ENCODE peak calls at places on chromosomes 11 and 22, in five cellular contexts. N is transverse colon, H is A549, K is heart left ventricle, A is right lobe of liver. Q is an unnamed sample.

GRCh38 chr11:130837194-130837593 is 79.1 kb downstream of the SNX19 start:
- DNase-seq in K (no peak), N (no peak), H (no peak), A (no peak), Q (no peak)

GRCh38 chr22:39997939-39998726 is 3.4 kb downstream of the FAM83F start:
- DNase-seq in K (no peak), N (peak), A (peak), H (peak), Q (peak)

GRCh38 chr11:65440831-65441499 is 18.4 kb downstream of the NEAT1 start:
- DNase-seq in H (peak), K (peak), A (peak), N (no peak), Q (no peak)

GRCh38 chr11:60970890-60971289 is 590 bp upstream of the CD6 start:
- DNase-seq in A (no peak), H (no peak), K (no peak), N (no peak), Q (no peak)

GRCh38 chr11:87917111-87917510 is 258.1 kb downstream of the RAB38 start:
- DNase-seq in K (no peak), A (no peak), N (no peak), H (no peak), Q (no peak)

GRCh38 chr11:28674432-28675076 is 566.4 kb downstream of the METTL15 start:
- DNase-seq in N (no peak), H (peak), A (no peak), K (no peak), Q (no peak)

GRCh38 chr22:29093980-29094379 is 21.1 kb downstream of the KREMEN1 start:
- DNase-seq in N (no peak), A (no peak), H (no peak), K (no peak), Q (no peak)

GRCh38 chr11:65078151-65078550 is 5.7 kb downstream of the CDCA5 start:
- DNase-seq in N (peak), H (peak), A (peak), K (no peak), Q (peak)

GRCh38 chr22:47564158-47564450 is 801.7 kb downstream of the TBC1D22A start:
- DNase-seq in H (no peak), K (no peak), N (no peak), A (no peak), Q (no peak)

GRCh38 chr11:93498099-93499040 is 44.8 kb downstream of the SMCO4 start:
- DNase-seq in N (no peak), K (no peak), A (no peak), H (peak), Q (no peak)

GRCh38 chr11:94302806-94303205 is 1.6 kb upstream of the IZUMO1R start:
- DNase-seq in H (no peak), K (no peak), A (no peak), N (no peak), Q (no peak)

GRCh38 chr11:73404048-73404447 is 27.8 kb downstream of the RELT start:
- DNase-seq in A (no peak), N (peak), H (peak), K (peak), Q (peak)

GRCh38 chr22:48895341-48895740 is 932.3 kb downstream of the BRD1 start:
- DNase-seq in N (no peak), A (no peak), H (no peak), K (no peak), Q (no peak)

GRCh38 chr22:37070744-37071143 is 19.2 kb downstream of the KCTD17 start:
- DNase-seq in K (no peak), H (no peak), A (no peak), N (no peak), Q (no peak)

GRCh38 chr11:126917531-126918204 is 82.9 kb downstream of the KIRREL3 start:
- DNase-seq in N (no peak), A (no peak), H (peak), K (no peak), Q (no peak)

GRCh38 chr11:131349368-131350086 is 20.9 kb upstream of the NTM start:
- DNase-seq in A (no peak), N (no peak), H (no peak), K (no peak), Q (no peak)

GRCh38 chr11:116449522-116449921 is 323.3 kb downstream of the BUD13 start:
- DNase-seq in K (no peak), A (no peak), N (no peak), H (no peak), Q (no peak)

GRCh38 chr11:10438451-10438850 is 16.6 kb upstream of the AMPD3 start:
- DNase-seq in N (no peak), H (no peak), K (no peak), A (no peak), Q (no peak)

GRCh38 chr11:40140560-40140959 is 1318.9 kb downstream of the LRRC4C start:
- DNase-seq in H (no peak), K (no peak), N (no peak), A (no peak), Q (no peak)

GRCh38 chr22:19811811-19812771 is 42.6 kb downstream of the GNB1L start:
- DNase-seq in A (peak), K (no peak), N (no peak), H (no peak), Q (no peak)

GRCh38 chr11:70505761-70506657 is 107.7 kb downstream of the CTTN start:
- DNase-seq in K (no peak), N (no peak), A (peak), H (no peak), Q (no peak)

GRCh38 chr22:24207264-24208011 is 26.2 kb downstream of the SUSD2 start:
- DNase-seq in K (no peak), N (no peak), H (no peak), A (no peak), Q (no peak)

GRCh38 chr11:111427471-111427912 is 48.4 kb upstream of the POU2AF1 start:
- DNase-seq in H (no peak), A (no peak), N (no peak), K (no peak), Q (no peak)

GRCh38 chr11:2839395-2839941 is 46.1 kb downstream of the CDKN1C start:
- DNase-seq in H (no peak), A (no peak), N (no peak), K (peak), Q (no peak)

GRCh38 chr11:65316311-65316978 is 1.8 kb downstream of the CDC42EP2 start:
- DNase-seq in K (peak), N (peak), H (peak), A (no peak), Q (no peak)

GRCh38 chr11:16897460-16898061 is 116.7 kb downstream of the PLEKHA7 start:
- DNase-seq in H (no peak), K (no peak), N (no peak), A (no peak), Q (no peak)

GRCh38 chr11:132114185-132114584 is 743.8 kb downstream of the NTM start:
- DNase-seq in H (peak), A (peak), N (peak), K (no peak), Q (peak)

GRCh38 chr11:128231845-128232410 is 355.4 kb downstream of the ETS1 start:
- DNase-seq in N (no peak), K (no peak), H (no peak), A (no peak), Q (no peak)

GRCh38 chr22:45868586-45869443 is 108.1 kb downstream of the WNT7B start:
- DNase-seq in K (no peak), H (no peak), A (no peak), N (no peak), Q (no peak)

GRCh38 chr11:86447763-86448480 is 73.2 kb downstream of the CCDC81 start:
- DNase-seq in A (no peak), K (no peak), N (no peak), H (no peak), Q (no peak)

GRCh38 chr22:33652596-33652995 is 267.7 kb downstream of the LARGE1 start:
- DNase-seq in A (no peak), K (no peak), H (peak), N (no peak), Q (no peak)

GRCh38 chr22:50525104-50525958 is at the start of gene SCO2:
- DNase-seq in N (peak), H (peak), K (peak), A (peak), Q (peak)

GRCh38 chr11:38718659-38719058 is 2120.6 kb upstream of the RAG2 start:
- DNase-seq in A (no peak), N (no peak), K (no peak), H (no peak), Q (no peak)

GRCh38 chr22:49789289-49790141 is 38.2 kb downstream of the BRD1 start:
- DNase-seq in H (no peak), N (peak), K (peak), A (no peak), Q (no peak)

GRCh38 chr22:24400726-24401596 is 26.4 kb upstream of the ADORA2A start:
- DNase-seq in K (no peak), A (no peak), H (no peak), N (no peak), Q (no peak)

GRCh38 chr22:50544078-50544745 is 1.5 kb upstream of the KLHDC7B start:
- DNase-seq in N (peak), H (peak), A (peak), K (peak), Q (peak)

GRCh38 chr22:46090051-46090591 is 60.2 kb upstream of the PPARA start:
- DNase-seq in H (no peak), N (peak), A (peak), K (no peak), Q (peak)

DNA sequence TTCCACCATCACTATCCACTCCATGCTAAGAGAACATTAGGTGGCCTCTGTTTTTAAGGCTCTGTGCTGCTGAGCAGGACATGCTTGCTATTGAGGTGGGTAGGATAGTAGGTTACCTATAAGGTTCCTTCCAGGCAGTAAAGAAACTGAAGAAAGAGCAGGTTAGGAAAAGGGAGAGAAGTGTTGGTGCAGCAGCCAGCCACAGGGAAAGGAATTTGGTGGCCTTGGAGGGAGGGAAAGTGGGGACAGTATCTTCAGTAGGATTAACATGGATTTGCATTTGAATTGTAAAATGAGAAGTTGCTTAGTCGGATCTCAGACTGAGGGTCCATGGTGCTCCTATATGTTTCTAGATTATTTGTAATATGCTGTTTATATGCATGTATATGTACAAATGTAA is 49.2 kb upstream of the OLFML1 start:
- DNase-seq in H (no peak), A (no peak), N (no peak), K (no peak), Q (no peak)
- H3K27ac ChIP-seq in H (no peak), A (no peak), N (no peak), K (no peak), Q (no peak)

DNA sequence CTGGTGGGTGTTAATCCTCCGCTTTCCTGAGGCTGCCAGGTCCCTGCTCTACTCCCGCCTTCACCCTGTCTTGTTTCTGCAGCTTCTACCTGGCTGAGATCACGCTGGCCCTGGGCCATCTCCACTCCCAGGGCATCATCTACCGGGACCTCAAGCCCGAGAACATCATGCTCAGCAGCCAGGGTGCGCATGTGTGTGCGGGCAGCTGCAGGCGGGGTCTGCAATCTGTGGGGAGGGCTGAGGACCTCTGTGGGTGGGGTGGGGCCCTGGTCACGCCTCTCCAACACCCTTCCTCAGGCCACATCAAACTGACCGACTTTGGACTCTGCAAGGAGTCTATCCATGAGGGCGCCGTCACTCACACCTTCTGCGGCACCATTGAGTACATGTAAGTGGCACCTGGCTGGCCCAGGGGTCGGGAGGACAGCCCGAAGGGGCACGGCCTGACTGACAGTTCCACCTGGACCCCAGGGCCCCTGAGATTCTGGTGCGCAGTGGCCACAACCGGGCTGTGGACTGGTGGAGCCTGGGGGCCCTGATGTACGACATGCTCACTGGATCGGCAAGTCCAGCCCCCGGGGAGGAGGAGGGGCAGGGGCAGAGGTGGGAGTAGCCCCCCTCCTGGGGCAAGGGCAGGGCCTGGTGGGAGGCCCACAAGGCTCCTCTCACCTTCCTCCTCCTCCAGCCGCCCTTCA is 4.5 kb downstream of the RPS6KB2 start:
- DNase-seq in N (no peak), H (no peak), K (no peak), A (no peak), Q (no peak)
- TF ChIP-seq POLR2A in N (no peak), H (no peak), K (no peak), A (no peak), Q (no peak)

GRCh38 chr11:77547863-77548551 is 41.7 kb upstream of the AQP11 start:
- DNase-seq in K (peak), N (peak), A (no peak), H (peak), Q (peak)
- H3K27ac ChIP-seq in K (no peak), N (no peak), A (no peak), H (no peak), Q (no peak)

GRCh38 chr11:774873-775592 is 2.3 kb downstream of the GATD1 start:
- DNase-seq in N (no peak), H (no peak), A (no peak), K (no peak), Q (no peak)

GRCh38 chr11:773830-774229 is 3.5 kb downstream of the GATD1 start:
- DNase-seq in H (no peak), K (no peak), A (no peak), N (no peak), Q (no peak)

GRCh38 chr11:772429-773390 is 4.6 kb downstream of the GATD1 start:
- DNase-seq in N (no peak), A (no peak), H (no peak), K (no peak), Q (peak)

GRCh38 chr11:771617-772204 is 5.6 kb downstream of the GATD1 start:
- DNase-seq in H (no peak), N (no peak), K (no peak), A (no peak), Q (no peak)

GRCh38 chr11:773425-773824 is 3.9 kb downstream of the GATD1 start:
- DNase-seq in H (no peak), N (no peak), A (no peak), K (no peak), Q (no peak)
- TF ChIP-seq POLR2A in H (no peak), N (no peak), A (no peak), K (no peak), Q (no peak)

DNA sequence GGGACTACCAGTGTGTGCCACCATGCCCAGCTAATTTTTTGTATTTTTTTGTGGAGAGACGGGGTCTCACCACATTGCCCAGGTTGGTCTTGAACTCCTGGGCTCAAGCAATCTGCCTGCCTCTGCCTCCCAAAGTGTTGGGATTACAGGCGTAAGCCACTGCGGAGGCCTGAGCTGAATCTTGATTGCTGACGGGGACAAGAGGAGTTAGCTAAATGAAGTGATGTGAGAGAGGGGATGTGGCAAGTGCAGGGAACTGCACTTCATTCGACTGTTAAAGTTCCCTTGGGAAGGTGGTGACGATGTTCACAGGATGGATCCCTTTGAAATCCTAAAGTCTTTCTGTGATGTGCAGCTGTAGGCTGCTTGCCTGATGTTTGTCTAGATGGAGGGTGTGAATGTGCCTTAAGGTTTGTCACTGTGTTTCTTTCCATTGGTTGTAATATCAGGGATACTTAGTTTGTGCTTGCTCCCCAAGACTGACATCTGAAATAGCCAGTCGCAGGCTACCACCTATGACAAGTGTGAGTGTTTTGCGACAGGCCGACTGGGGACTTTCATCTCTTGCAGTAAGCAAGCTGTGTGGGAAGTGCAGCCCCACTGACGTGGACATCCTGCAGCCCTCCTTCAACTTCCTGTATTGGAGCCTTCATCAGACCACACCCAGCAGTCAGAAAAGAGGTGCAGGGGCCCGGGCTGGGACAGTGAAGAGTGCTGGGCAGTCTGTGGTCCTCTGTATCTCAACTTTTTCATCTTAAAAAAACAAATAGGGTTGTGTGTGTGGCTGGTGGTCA is 19.6 kb upstream of the CCDC134 start:
- DNase-seq in K (peak), H (no peak), A (peak), N (peak), Q (peak)
- H3K27ac ChIP-seq in K (no peak), H (no peak), A (no peak), N (peak), Q (no peak)

DNA sequence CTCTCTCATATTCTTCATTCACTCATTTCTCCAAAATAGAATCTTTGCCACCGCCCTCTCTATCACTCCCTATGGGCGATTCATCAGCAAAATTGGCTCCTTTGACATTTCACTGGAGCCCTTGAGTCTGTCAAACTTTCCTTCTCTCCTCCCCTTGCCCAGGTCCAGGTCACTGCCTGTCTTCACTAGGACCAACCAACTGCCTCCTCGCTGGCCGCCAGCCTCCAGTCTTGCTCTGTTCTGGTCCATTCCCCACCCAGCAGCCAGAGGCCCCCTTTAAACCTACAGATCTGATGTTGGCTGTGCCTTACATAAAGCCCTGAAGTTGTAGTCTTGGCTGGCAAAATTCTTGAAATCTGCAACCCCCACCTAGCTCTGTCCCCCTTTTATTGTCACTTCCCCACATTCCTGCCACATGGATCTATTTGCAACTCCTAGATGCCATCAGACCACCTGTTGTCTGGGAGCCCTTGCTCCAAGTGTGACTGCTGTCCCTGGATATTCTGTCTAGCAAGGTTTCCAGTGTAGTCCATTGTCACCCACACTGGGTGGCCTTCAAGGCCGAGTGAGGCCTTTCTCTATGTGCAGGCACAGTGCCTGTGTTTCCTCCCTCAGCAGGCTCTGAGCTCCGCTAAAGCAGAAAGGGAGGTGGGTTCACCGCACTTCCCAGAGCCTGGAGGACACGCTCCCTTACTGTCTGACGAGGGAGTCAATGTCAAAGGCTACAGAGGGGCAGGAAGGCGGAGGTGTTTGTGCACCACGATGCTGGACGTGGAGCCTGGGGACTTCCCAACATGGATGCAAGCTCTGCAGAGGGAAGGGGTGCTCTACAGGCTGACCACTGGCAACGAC is 25.5 kb downstream of the MYEOV start:
- DNase-seq in H (no peak), A (no peak), K (no peak), N (no peak), Q (no peak)
- TF ChIP-seq POLR2A in H (no peak), A (no peak), K (no peak), N (no peak), Q (no peak)

DNA sequence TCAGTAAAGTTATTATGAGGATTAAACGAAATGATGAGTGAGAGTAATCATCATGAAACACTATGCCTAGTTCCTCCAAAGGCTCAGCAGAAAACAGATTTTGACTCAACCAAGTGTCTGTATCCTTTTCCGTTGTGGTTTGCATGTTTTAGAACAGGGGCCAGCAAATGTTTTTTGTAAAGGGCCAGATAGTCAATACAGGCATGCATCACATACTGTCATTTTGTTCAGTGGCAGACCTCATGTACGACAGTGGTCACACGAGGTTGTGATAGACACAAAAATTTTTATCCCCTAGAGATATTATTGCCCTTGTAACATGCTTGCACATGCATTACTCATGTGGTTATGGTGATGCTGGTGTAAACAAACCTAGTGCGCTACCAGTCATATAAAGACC is 81.9 kb upstream of the SLC25A18 start:
- DNase-seq in A (no peak), K (no peak), H (no peak), N (no peak), Q (no peak)
- H3K27ac ChIP-seq in A (no peak), K (no peak), H (no peak), N (no peak), Q (no peak)

Q was measured in body of pancreas.